ENCODE peak calls at places on chromosomes 1 and 21, in six cellular contexts. G is RPMI7951; I is stimulated activated CD8-positive, alpha-beta memory T cell treated with anti-CD3 and anti-CD28 coated beads, Interleukin-4, amount 100 ng/mL, for 4 hours; C is GM23248; J is stimulated activated CD4-positive, alpha-beta T cell treated with anti-CD3 and anti-CD28 coated beads, Interleukin-1b, Interleukin-23, amount 100 ng/mL, for 24 hours; B is NCI-H1092 treated with DMSO at 0.1 percent for 48 hours. S is an unnamed sample.

GRCh38 chr1:205926213-205926612 is 17.0 kb downstream of the SLC26A9 start:
- DNase-seq in I (no peak), C (no peak), G (peak), J (no peak), B (no peak), S (no peak)

GRCh38 chr1:3633344-3634058 is 8.7 kb downstream of the TPRG1L start:
- DNase-seq in G (no peak), I (no peak), J (no peak), B (no peak), C (no peak), S (no peak)

GRCh38 chr21:29209696-29210095 is 79.3 kb downstream of the MAP3K7CL start:
- DNase-seq in G (no peak), B (no peak), I (no peak), C (peak), J (no peak), S (no peak)

GRCh38 chr1:27333717-27334279 is 8.0 kb upstream of the SYTL1 start:
- DNase-seq in C (no peak), J (no peak), G (no peak), B (no peak), I (no peak), S (no peak)

GRCh38 chr1:156172696-156173470 is 19.5 kb downstream of the SEMA4A start:
- DNase-seq in B (no peak), G (no peak), J (no peak), C (no peak), I (no peak), S (no peak)

GRCh38 chr1:28926629-28927441 is 12.5 kb downstream of the EPB41 start:
- DNase-seq in J (no peak), C (no peak), B (peak), I (no peak), G (peak), S (peak)

GRCh38 chr1:202189012-202189790 is 4.4 kb upstream of the LGR6 start:
- DNase-seq in B (peak), J (peak), G (peak), I (peak), C (peak), S (no peak)

GRCh38 chr1:159829822-159830455 is 3.3 kb downstream of the SLAMF8 start:
- DNase-seq in B (no peak), I (no peak), J (no peak), G (peak), C (peak), S (no peak)

GRCh38 chr1:116850436-116850835 is 59.3 kb upstream of the PTGFRN start:
- DNase-seq in G (peak), C (no peak), J (no peak), B (no peak), I (no peak), S (no peak)